ENCODE peak calls at places on chromosomes 4 and X, in seven cellular contexts. O is HCT116, I is SK-N-SH, F is HepG2, H is GM12878, M is K562, Q is H1. C is an unnamed sample.

GRCh38 chrX:85244411-85245210 is 820 bp downstream of the ZNF711 start:
- DNase-seq in O (no peak), I (peak; percentile 60), F (no peak), H (no peak), M (peak; percentile 4), Q (no peak), C (peak; percentile 2)

GRCh38 chr4:125317526-125317880 is 2.7 kb downstream of the FAT4 start:
- DNase-seq in O (no peak), I (peak; percentile 57), F (no peak), H (no peak), M (no peak), Q (no peak), C (no peak)

GRCh38 chr4:126701756-126702155 is 931.0 kb upstream of the INTU start:
- DNase-seq in O (no peak), I (no peak), F (no peak), H (no peak), M (no peak), Q (no peak), C (no peak)

GRCh38 chr4:87505862-87506261 is 23.3 kb downstream of the SPARCL1 start:
- DNase-seq in O (no peak), I (no peak), F (no peak), H (no peak), M (no peak), Q (no peak), C (no peak)

GRCh38 chrX:134074151-134074550 is 88.8 kb upstream of the GPC3 start:
- DNase-seq in O (no peak), I (no peak), F (peak; percentile 2), H (no peak), M (no peak), Q (no peak), C (no peak)

GRCh38 chr4:153798901-153799707 is 10.2 kb upstream of the SFRP2 start:
- DNase-seq in O (no peak), I (no peak), F (no peak), H (no peak), M (no peak), Q (no peak), C (no peak)

GRCh38 chrX:46627700-46628405 is 54.3 kb downstream of the CHST7 start:
- DNase-seq in O (no peak), I (no peak), F (no peak), H (no peak), M (no peak), Q (no peak), C (no peak)

GRCh38 chrX:77087529-77088169 is 359.5 kb upstream of the FGF16 start:
- DNase-seq in O (no peak), I (no peak), F (peak; percentile 92), H (no peak), M (no peak), Q (no peak), C (peak; percentile 30)

GRCh38 chr4:148022975-148023374 is 291.1 kb downstream of the ARHGAP10 start:
- DNase-seq in O (no peak), I (no peak), F (no peak), H (no peak), M (no peak), Q (no peak), C (no peak)

GRCh38 chr4:151922306-151922705 is 161.5 kb upstream of the GATB start:
- DNase-seq in O (no peak), I (no peak), F (no peak), H (no peak), M (no peak), Q (no peak), C (no peak)

GRCh38 chr4:168613869-168614268 is 117.0 kb downstream of the PALLD start:
- DNase-seq in O (no peak), I (no peak), F (no peak), H (no peak), M (no peak), Q (no peak), C (no peak)

GRCh38 chr4:138802499-138802898 is 213.1 kb upstream of the NOCT start:
- DNase-seq in O (no peak), I (no peak), F (no peak), H (no peak), M (no peak), Q (no peak), C (no peak)

GRCh38 chr4:151604238-151604637 is 156.6 kb downstream of the GATB start:
- DNase-seq in O (no peak), I (peak; percentile 48), F (no peak), H (no peak), M (no peak), Q (no peak), C (no peak)

GRCh38 chr4:121189811-121190210 is 25.7 kb upstream of the TNIP3 start:
- DNase-seq in O (no peak), I (no peak), F (no peak), H (peak; percentile 32), M (no peak), Q (no peak), C (no peak)

GRCh38 chr4:169975837-169976796 is 50.1 kb downstream of the MFAP3L start:
- DNase-seq in O (no peak), I (no peak), F (peak; percentile 53), H (no peak), M (no peak), Q (no peak), C (no peak)

GRCh38 chrX:22109442-22109841 is 77.3 kb downstream of the PHEX start:
- DNase-seq in O (no peak), I (no peak), F (no peak), H (no peak), M (no peak), Q (no peak), C (no peak)

GRCh38 chrX:40170830-40171512 is 73.2 kb upstream of the BCOR start:
- DNase-seq in O (no peak), I (no peak), F (no peak), H (no peak), M (no peak), Q (no peak), C (no peak)

GRCh38 chrX:1093112-1093511 is 119.3 kb downstream of the CRLF2 start:
- DNase-seq in O (no peak), I (no peak), F (no peak), H (no peak), M (no peak), Q (no peak), C (no peak)

GRCh38 chr4:30721353-30722091 is 1.4 kb downstream of the PCDH7 start:
- DNase-seq in O (no peak), I (peak; percentile 86), F (no peak), H (no peak), M (no peak), Q (no peak), C (no peak)

GRCh38 chr4:60805500-60806313 is 394.4 kb upstream of the ADGRL3 start:
- DNase-seq in O (no peak), I (peak; percentile 9), F (peak; percentile 32), H (no peak), M (no peak), Q (no peak), C (peak; percentile 48)

GRCh38 chr4:3704669-3705068 is 61.5 kb upstream of the ADRA2C start:
- DNase-seq in O (no peak), I (no peak), F (no peak), H (no peak), M (no peak), Q (no peak), C (no peak)
- TF ChIP-seq JUND in O (no peak), I (no peak), F (no peak), H (no peak), M (no peak), Q (no peak), C (no peak)

DNA sequence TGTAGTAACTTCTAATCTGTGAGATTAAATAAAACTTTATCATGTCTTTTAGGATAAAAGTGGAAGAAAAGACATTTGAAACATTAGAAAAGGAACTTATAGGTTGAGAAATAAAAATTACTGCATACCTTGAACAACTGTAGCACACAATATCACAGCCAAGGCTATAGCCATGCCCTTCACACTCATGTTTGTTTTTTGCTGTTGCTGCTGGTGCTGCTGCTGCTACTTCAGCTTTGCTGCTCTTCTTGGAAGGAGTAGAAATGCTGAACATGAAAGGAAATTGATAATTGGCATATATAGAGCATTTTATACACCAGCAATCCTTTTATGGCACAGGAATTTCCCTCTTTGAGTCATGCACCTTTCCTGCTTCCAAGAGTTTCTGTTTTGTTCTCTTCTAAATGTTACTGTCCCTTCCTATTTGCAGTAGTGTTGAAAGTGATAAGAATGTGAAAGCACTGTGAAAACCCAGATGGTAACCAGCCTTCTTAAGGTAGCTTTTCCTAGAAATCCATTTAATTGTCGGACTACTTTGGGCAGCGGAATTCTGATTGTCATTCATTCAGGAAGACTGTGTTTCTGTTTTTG is at the start of gene CXCL11:
- DNase-seq in O (no peak), I (no peak), F (no peak), H (no peak), M (no peak), Q (no peak), C (no peak)
- TF ChIP-seq JUND in O (no peak), I (no peak), F (no peak), H (no peak), M (no peak), Q (no peak), C (no peak)

GRCh38 chr4:26319467-26320158 is 1.2 kb upstream of the RBPJ start:
- DNase-seq in O (peak; percentile 99), I (peak; percentile 94), F (peak; percentile 98), H (peak; percentile 99), M (peak; percentile 81), Q (peak; percentile 95), C (peak; percentile 99)

GRCh38 chr4:26322349-26322748 is 1.5 kb downstream of the RBPJ start:
- DNase-seq in O (no peak), I (no peak), F (no peak), H (no peak), M (no peak), Q (no peak), C (no peak)

GRCh38 chr4:26320453-26321325 is at the start of gene RBPJ:
- DNase-seq in O (peak; percentile 94), I (peak; percentile 95), F (peak; percentile 93), H (peak; percentile 50), M (peak; percentile 85), Q (peak; percentile 89), C (peak; percentile 86)

GRCh38 chr4:26321326-26322276 is 787 bp downstream of the RBPJ start:
- DNase-seq in O (no peak), I (peak; percentile 38), F (peak; percentile 5), H (no peak), M (no peak), Q (no peak), C (no peak)

GRCh38 chr4:26320159-26320452 is 708 bp upstream of the RBPJ start:
- DNase-seq in O (no peak), I (no peak), F (peak; percentile 23), H (peak; percentile 51), M (no peak), Q (no peak), C (no peak)
- TF ChIP-seq JUND in O (no peak), I (no peak), F (no peak), H (no peak), M (no peak), Q (no peak), C (no peak)

DNA sequence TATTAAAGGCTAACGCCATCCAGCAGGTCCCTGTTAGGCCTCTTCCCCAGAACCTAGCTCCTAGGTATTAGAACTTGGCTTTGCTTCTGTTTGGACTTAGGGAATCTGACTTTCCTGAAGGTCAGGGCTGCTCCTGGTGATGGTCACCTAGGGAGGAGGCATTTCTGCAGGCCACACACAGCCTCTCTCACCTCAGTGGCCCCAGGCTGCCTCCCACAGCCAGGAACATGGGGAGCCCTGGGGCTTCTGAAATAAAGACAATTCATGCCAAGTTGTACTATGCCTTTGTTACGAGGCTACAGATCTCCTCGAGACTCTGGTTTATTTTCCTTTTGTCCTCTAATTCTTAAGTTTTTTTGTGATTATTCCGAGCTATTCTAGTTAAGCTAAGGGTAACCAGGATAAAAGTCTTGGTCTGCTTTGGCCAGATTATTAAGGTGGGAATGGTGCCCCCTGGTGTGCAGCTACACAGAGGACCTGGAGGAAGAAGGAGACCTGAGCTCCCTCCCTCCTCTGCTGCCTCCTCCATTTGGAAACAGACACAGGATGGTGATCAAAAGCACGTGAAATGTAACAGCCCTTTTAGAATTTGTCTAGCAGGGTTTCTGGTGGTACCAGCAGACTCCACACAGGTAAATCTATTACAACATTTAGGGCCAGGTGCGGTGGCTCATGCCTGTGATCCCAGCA is 131.0 kb downstream of the DCLK2 start:
- DNase-seq in O (peak; percentile 49), I (peak; percentile 56), F (peak; percentile 41), H (no peak), M (peak; percentile 59), Q (no peak), C (peak; percentile 76)
- TF ChIP-seq JUND in O (no peak), I (no peak), F (no peak), H (no peak), M (no peak), Q (no peak), C (no peak)

C was measured in T47D.